ENCODE peak calls at places on chromosomes 4 and X, in seven cellular contexts. R, S, E, X, L, T and Y are unnamed samples.

GRCh38 chr4:180462116-180462515 is 1781.1 kb upstream of the TENM3 start:
- DNase-seq in E (no peak), T (no peak), L (no peak), R (no peak), S (no peak), X (no peak), Y (no peak)

GRCh38 chrX:7219153-7219705 is 71.3 kb upstream of the PUDP start:
- DNase-seq in T (no peak), L (no peak), S (no peak), E (no peak), R (no peak), X (no peak), Y (peak; percentile 56)

GRCh38 chr4:26496207-26496783 is 6.0 kb upstream of the CCKAR start:
- DNase-seq in T (no peak), E (no peak), R (no peak), L (no peak), S (no peak), X (no peak), Y (no peak)

GRCh38 chrX:115339441-115340025 is 50.0 kb downstream of the LUZP4 start:
- DNase-seq in R (no peak), T (no peak), S (no peak), X (no peak), E (no peak), L (no peak), Y (no peak)

GRCh38 chr4:43089730-43090129 is 197.2 kb downstream of the GRXCR1 start:
- DNase-seq in L (no peak), T (no peak), R (no peak), X (no peak), E (peak; percentile 89), S (no peak), Y (no peak)

GRCh38 chr4:172514011-172514410 is 654.6 kb upstream of the GALNT7 start:
- DNase-seq in S (no peak), R (no peak), X (peak; percentile 12), T (peak; percentile 13), L (no peak), E (peak; percentile 9), Y (no peak)

GRCh38 chr4:33467291-33467690 is 2747.1 kb downstream of the PCDH7 start:
- DNase-seq in S (no peak), T (no peak), X (no peak), L (no peak), E (no peak), R (no peak), Y (no peak)

GRCh38 chrX:132412208-132412607 is 76.6 kb downstream of the MBNL3 start:
- DNase-seq in R (no peak), X (no peak), E (no peak), T (no peak), L (peak; percentile 80), S (no peak), Y (no peak)

GRCh38 chr4:6421397-6421796 is 51.0 kb downstream of the PPP2R2C start:
- DNase-seq in X (no peak), S (no peak), E (no peak), L (no peak), T (no peak), R (no peak), Y (no peak)

GRCh38 chr4:8862800-8863758 is 8.6 kb downstream of the HMX1 start:
- DNase-seq in X (no peak), S (no peak), L (peak; percentile 33), R (no peak), T (no peak), E (no peak), Y (no peak)

GRCh38 chr4:43932448-43932847 is 516.2 kb downstream of the KCTD8 start:
- DNase-seq in S (no peak), T (no peak), X (no peak), E (no peak), R (no peak), L (no peak), Y (no peak)

GRCh38 chr4:161791796-161792556 is 371.8 kb downstream of the FSTL5 start:
- DNase-seq in X (no peak), T (no peak), E (no peak), L (no peak), S (no peak), R (no peak), Y (no peak)

GRCh38 chrX:633655-634305 is 3.2 kb downstream of the SHOX start:
- DNase-seq in S (no peak), R (no peak), E (no peak), T (no peak), X (no peak), L (peak; percentile 43), Y (no peak)

GRCh38 chrX:150635952-150636351 is 57.2 kb upstream of the MTMR1 start:
- DNase-seq in T (no peak), L (no peak), S (no peak), E (peak; percentile 76), R (no peak), X (no peak), Y (no peak)

GRCh38 chr4:3368334-3368733 is 73.4 kb upstream of the HGFAC start:
- DNase-seq in X (no peak), T (no peak), R (no peak), E (no peak), S (no peak), L (no peak), Y (no peak)

GRCh38 chr4:134665429-134665828 is 463.8 kb upstream of the PABPC4L start:
- DNase-seq in T (no peak), E (no peak), X (no peak), R (no peak), L (no peak), S (no peak), Y (no peak)

GRCh38 chr4:111475001-111475400 is 670.3 kb upstream of the FAM241A start:
- DNase-seq in R (peak; percentile 1), E (peak; percentile 52), X (no peak), S (peak; percentile 38), T (peak; percentile 69), L (peak; percentile 72), Y (no peak)

DNA sequence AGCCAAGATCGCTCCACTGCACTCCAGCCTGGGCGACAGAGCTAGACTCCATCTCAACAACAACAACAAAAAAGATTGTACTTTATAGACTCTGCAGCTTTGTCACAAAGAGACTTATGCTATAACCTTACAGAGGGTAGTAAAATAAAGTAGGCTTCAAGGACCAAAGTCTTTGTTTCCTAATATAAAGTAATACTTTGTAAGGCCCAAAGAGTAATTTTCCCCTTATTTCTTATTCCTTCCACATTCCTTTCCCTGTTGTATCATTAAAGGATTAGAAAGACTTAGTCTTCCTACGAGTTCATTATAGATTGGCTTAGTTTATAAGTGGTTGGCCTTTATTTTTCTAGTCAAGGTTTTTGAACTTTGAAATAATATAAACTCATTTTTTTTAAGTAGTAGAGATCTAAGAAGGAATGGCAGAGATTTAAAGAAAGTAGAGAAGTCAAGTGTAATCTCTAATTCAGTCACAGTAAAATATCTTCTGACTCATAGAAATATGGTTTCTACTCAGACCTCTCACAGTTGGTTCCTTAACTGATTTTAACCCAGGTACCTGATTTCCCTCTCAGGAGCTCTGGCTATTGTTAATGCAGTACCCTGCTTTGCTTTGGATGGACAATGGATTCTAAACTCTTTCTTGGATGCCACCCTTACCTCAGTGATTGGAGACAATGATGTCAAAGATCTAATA is 26.2 kb downstream of the YY2 start:
- DNase-seq in S (no peak), X (no peak), L (no peak), E (no peak), R (no peak), T (no peak), Y (no peak)
- H3K4me2 ChIP-seq in S (no peak overlapping the region), X (no peak overlapping the region), L (no peak overlapping the region), E (no peak overlapping the region), R (no peak overlapping the region), T (no peak overlapping the region), Y (no peak overlapping the region)

DNA sequence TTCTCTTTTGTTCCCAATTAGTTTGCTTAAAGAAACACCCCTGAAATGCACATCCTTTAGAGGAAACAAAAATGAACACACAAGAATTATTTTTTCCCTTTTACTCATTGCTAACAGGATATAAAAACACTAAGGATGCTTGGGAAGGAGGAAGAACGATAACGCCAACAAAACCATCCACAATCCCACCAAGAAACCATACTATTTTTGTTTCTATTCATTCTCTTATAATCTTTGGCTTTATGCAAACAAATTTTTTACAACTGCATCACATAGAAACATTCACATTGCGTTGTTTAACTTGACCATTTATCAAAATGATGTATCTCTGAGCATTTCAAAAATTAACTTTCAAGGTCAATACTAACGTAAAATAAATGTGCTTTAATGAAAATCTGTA is 12.0 kb downstream of the APBB2 start:
- DNase-seq in R (no peak), E (no peak), S (no peak), X (no peak), L (no peak), T (no peak), Y (no peak)
- TF ChIP-seq EZH2phosphoT487 in R (no peak), E (no peak), S (no peak), X (no peak), L (no peak), T (no peak), Y (no peak)

GRCh38 chr4:118773082-118773792 is 62.7 kb downstream of the SEC24D start:
- DNase-seq in X (no peak), S (no peak), T (no peak), R (no peak), L (no peak), E (no peak), Y (no peak)

GRCh38 chr4:118774321-118774720 is 61.6 kb downstream of the SEC24D start:
- DNase-seq in X (no peak), R (no peak), S (no peak), L (no peak), E (no peak), T (no peak), Y (no peak)

GRCh38 chr4:118770741-118771187 is 65.2 kb downstream of the SEC24D start:
- DNase-seq in S (no peak), E (no peak), R (peak; percentile 29), X (no peak), L (no peak), T (no peak), Y (no peak)

GRCh38 chr4:118774989-118775388 is 60.9 kb downstream of the SEC24D start:
- DNase-seq in R (no peak), E (peak; percentile 43), L (no peak), T (no peak), S (no peak), X (no peak), Y (no peak)

GRCh38 chr4:118772149-118773081 is 63.5 kb downstream of the SEC24D start:
- DNase-seq in T (peak; percentile 51), S (peak; percentile 34), R (no peak), X (peak; percentile 60), E (peak; percentile 58), L (peak; percentile 51), Y (peak; percentile 67)
- TF ChIP-seq CTCF in T (peak; percentile 60), S (peak; percentile 70), R (peak; percentile 77), X (peak; percentile 57), E (peak; percentile 69), L (peak; percentile 78), Y (peak; percentile 92)

GRCh38 chrX:40244116-40244515 is 146.4 kb upstream of the BCOR start:
- DNase-seq in E (no peak), S (no peak), L (no peak), R (no peak), X (no peak), T (no peak), Y (no peak)

GRCh38 chrX:40247382-40247781 is 149.6 kb upstream of the BCOR start:
- DNase-seq in E (no peak), S (no peak), R (no peak), T (no peak), X (no peak), L (no peak), Y (no peak)

GRCh38 chrX:40243699-40244098 is 145.9 kb upstream of the BCOR start:
- DNase-seq in S (no peak), T (no peak), R (peak; percentile 48), L (peak; percentile 45), X (no peak), E (no peak), Y (no peak)

GRCh38 chrX:40244980-40245379 is 147.2 kb upstream of the BCOR start:
- DNase-seq in L (peak; percentile 40), R (peak; percentile 68), E (no peak), S (no peak), T (no peak), X (no peak), Y (no peak)

GRCh38 chrX:40245411-40246140 is 147.8 kb upstream of the BCOR start:
- DNase-seq in R (no peak), L (no peak), X (no peak), T (peak; percentile 28), S (no peak), E (no peak), Y (no peak)
- H3K4me2 ChIP-seq in R (no peak overlapping the region), L (no peak overlapping the region), X (no peak overlapping the region), T (peak overlapping the region; percentile 51), S (no peak overlapping the region), E (no peak overlapping the region), Y (no peak overlapping the region)